ENCODE peak calls at places on chromosomes 3 and 15, in nine cellular contexts. One of them, this sample, is unnamed.

GRCh38 chr15:82397817-82398216 is 31.8 kb upstream of the GOLGA6L9 start:
- DNase-seq in stimulated activated CD8-positive, alpha-beta memory T cell treated with anti-CD3 and anti-CD28 coated beads, Interleukin-15, amount 100 ng/mL, for 24 hours: no peak
- DNase-seq in RWPE2: no peak
- DNase-seq in mesothelial cell of epicardium: no peak
- DNase-seq in glutamatergic neuron: no peak
- DNase-seq in Right ventricle myocardium superior: no peak
- DNase-seq in foreskin fibroblast: no peak
- DNase-seq in stimulated activated CD4-positive, alpha-beta T cell treated with anti-CD3 and anti-CD28 coated beads, Interleukin-4, amount 100 ng/mL, for 1 hour: no peak
- DNase-seq in KG1: no peak
- DNase-seq in this sample: no peak

GRCh38 chr15:63210151-63211051 is 21.0 kb downstream of the RAB8B start:
- DNase-seq in stimulated activated CD8-positive, alpha-beta memory T cell treated with anti-CD3 and anti-CD28 coated beads, Interleukin-15, amount 100 ng/mL, for 24 hours: no peak
- DNase-seq in RWPE2: no peak
- DNase-seq in mesothelial cell of epicardium: no peak
- DNase-seq in glutamatergic neuron: no peak
- DNase-seq in Right ventricle myocardium superior: no peak
- DNase-seq in foreskin fibroblast: peak; percentile 31
- DNase-seq in stimulated activated CD4-positive, alpha-beta T cell treated with anti-CD3 and anti-CD28 coated beads, Interleukin-4, amount 100 ng/mL, for 1 hour: no peak
- DNase-seq in KG1: no peak
- DNase-seq in this sample: no peak

GRCh38 chr15:45197512-45197911 is 9.7 kb upstream of the SHF start:
- DNase-seq in stimulated activated CD8-positive, alpha-beta memory T cell treated with anti-CD3 and anti-CD28 coated beads, Interleukin-15, amount 100 ng/mL, for 24 hours: no peak
- DNase-seq in RWPE2: no peak
- DNase-seq in mesothelial cell of epicardium: no peak
- DNase-seq in glutamatergic neuron: no peak
- DNase-seq in Right ventricle myocardium superior: no peak
- DNase-seq in foreskin fibroblast: no peak
- DNase-seq in stimulated activated CD4-positive, alpha-beta T cell treated with anti-CD3 and anti-CD28 coated beads, Interleukin-4, amount 100 ng/mL, for 1 hour: no peak
- DNase-seq in KG1: no peak
- DNase-seq in this sample: no peak

GRCh38 chr3:23739536-23739935 is 66.2 kb upstream of the UBE2E1 start:
- DNase-seq in stimulated activated CD8-positive, alpha-beta memory T cell treated with anti-CD3 and anti-CD28 coated beads, Interleukin-15, amount 100 ng/mL, for 24 hours: no peak
- DNase-seq in RWPE2: no peak
- DNase-seq in mesothelial cell of epicardium: no peak
- DNase-seq in glutamatergic neuron: no peak
- DNase-seq in Right ventricle myocardium superior: no peak
- DNase-seq in foreskin fibroblast: peak; percentile 77
- DNase-seq in stimulated activated CD4-positive, alpha-beta T cell treated with anti-CD3 and anti-CD28 coated beads, Interleukin-4, amount 100 ng/mL, for 1 hour: no peak
- DNase-seq in KG1: no peak
- DNase-seq in this sample: no peak

GRCh38 chr15:48191574-48192225 is at the start of gene CTXN2:
- DNase-seq in stimulated activated CD8-positive, alpha-beta memory T cell treated with anti-CD3 and anti-CD28 coated beads, Interleukin-15, amount 100 ng/mL, for 24 hours: no peak
- DNase-seq in RWPE2: no peak
- DNase-seq in mesothelial cell of epicardium: no peak
- DNase-seq in glutamatergic neuron: peak; percentile 28
- DNase-seq in Right ventricle myocardium superior: no peak
- DNase-seq in foreskin fibroblast: peak; percentile 3
- DNase-seq in stimulated activated CD4-positive, alpha-beta T cell treated with anti-CD3 and anti-CD28 coated beads, Interleukin-4, amount 100 ng/mL, for 1 hour: no peak
- DNase-seq in KG1: no peak
- DNase-seq in this sample: no peak

GRCh38 chr15:73240864-73241499 is 127.8 kb downstream of the HCN4 start:
- DNase-seq in stimulated activated CD8-positive, alpha-beta memory T cell treated with anti-CD3 and anti-CD28 coated beads, Interleukin-15, amount 100 ng/mL, for 24 hours: peak; percentile 44
- DNase-seq in RWPE2: no peak
- DNase-seq in mesothelial cell of epicardium: peak; percentile 79
- DNase-seq in glutamatergic neuron: peak; percentile 80
- DNase-seq in Right ventricle myocardium superior: no peak
- DNase-seq in foreskin fibroblast: peak; percentile 78
- DNase-seq in stimulated activated CD4-positive, alpha-beta T cell treated with anti-CD3 and anti-CD28 coated beads, Interleukin-4, amount 100 ng/mL, for 1 hour: peak; percentile 69
- DNase-seq in KG1: peak; percentile 28
- DNase-seq in this sample: peak; percentile 35

GRCh38 chr3:98691897-98692296 is 71.2 kb upstream of the ST3GAL6 start:
- DNase-seq in stimulated activated CD8-positive, alpha-beta memory T cell treated with anti-CD3 and anti-CD28 coated beads, Interleukin-15, amount 100 ng/mL, for 24 hours: no peak
- DNase-seq in RWPE2: no peak
- DNase-seq in mesothelial cell of epicardium: no peak
- DNase-seq in glutamatergic neuron: no peak
- DNase-seq in Right ventricle myocardium superior: no peak
- DNase-seq in foreskin fibroblast: no peak
- DNase-seq in stimulated activated CD4-positive, alpha-beta T cell treated with anti-CD3 and anti-CD28 coated beads, Interleukin-4, amount 100 ng/mL, for 1 hour: no peak
- DNase-seq in KG1: no peak
- DNase-seq in this sample: no peak

GRCh38 chr3:188001052-188001567 is 152.8 kb upstream of the LPP start:
- DNase-seq in stimulated activated CD8-positive, alpha-beta memory T cell treated with anti-CD3 and anti-CD28 coated beads, Interleukin-15, amount 100 ng/mL, for 24 hours: no peak
- DNase-seq in RWPE2: no peak
- DNase-seq in mesothelial cell of epicardium: no peak
- DNase-seq in glutamatergic neuron: no peak
- DNase-seq in Right ventricle myocardium superior: no peak
- DNase-seq in foreskin fibroblast: no peak
- DNase-seq in stimulated activated CD4-positive, alpha-beta T cell treated with anti-CD3 and anti-CD28 coated beads, Interleukin-4, amount 100 ng/mL, for 1 hour: no peak
- DNase-seq in KG1: no peak
- DNase-seq in this sample: no peak

GRCh38 chr3:187186801-187187421 is 10.4 kb upstream of the RTP1 start:
- DNase-seq in stimulated activated CD8-positive, alpha-beta memory T cell treated with anti-CD3 and anti-CD28 coated beads, Interleukin-15, amount 100 ng/mL, for 24 hours: no peak
- DNase-seq in RWPE2: no peak
- DNase-seq in mesothelial cell of epicardium: no peak
- DNase-seq in glutamatergic neuron: no peak
- DNase-seq in Right ventricle myocardium superior: peak; percentile 62
- DNase-seq in foreskin fibroblast: peak; percentile 82
- DNase-seq in stimulated activated CD4-positive, alpha-beta T cell treated with anti-CD3 and anti-CD28 coated beads, Interleukin-4, amount 100 ng/mL, for 1 hour: no peak
- DNase-seq in KG1: no peak
- DNase-seq in this sample: no peak

GRCh38 chr3:46490338-46491084 is 7.3 kb upstream of the RTP3 start:
- DNase-seq in stimulated activated CD8-positive, alpha-beta memory T cell treated with anti-CD3 and anti-CD28 coated beads, Interleukin-15, amount 100 ng/mL, for 24 hours: no peak
- DNase-seq in RWPE2: no peak
- DNase-seq in mesothelial cell of epicardium: no peak
- DNase-seq in glutamatergic neuron: no peak
- DNase-seq in Right ventricle myocardium superior: no peak
- DNase-seq in foreskin fibroblast: peak; percentile 57
- DNase-seq in stimulated activated CD4-positive, alpha-beta T cell treated with anti-CD3 and anti-CD28 coated beads, Interleukin-4, amount 100 ng/mL, for 1 hour: no peak
- DNase-seq in KG1: no peak
- DNase-seq in this sample: no peak

GRCh38 chr3:50299929-50300680 is 900 bp upstream of the HYAL3 start:
- DNase-seq in stimulated activated CD8-positive, alpha-beta memory T cell treated with anti-CD3 and anti-CD28 coated beads, Interleukin-15, amount 100 ng/mL, for 24 hours: no peak
- DNase-seq in RWPE2: no peak
- DNase-seq in mesothelial cell of epicardium: no peak
- DNase-seq in glutamatergic neuron: no peak
- DNase-seq in Right ventricle myocardium superior: no peak
- DNase-seq in foreskin fibroblast: peak; percentile 61
- DNase-seq in stimulated activated CD4-positive, alpha-beta T cell treated with anti-CD3 and anti-CD28 coated beads, Interleukin-4, amount 100 ng/mL, for 1 hour: no peak
- DNase-seq in KG1: no peak
- DNase-seq in this sample: no peak

GRCh38 chr15:45640610-45641009 is 5.8 kb downstream of the SQOR start:
- DNase-seq in stimulated activated CD8-positive, alpha-beta memory T cell treated with anti-CD3 and anti-CD28 coated beads, Interleukin-15, amount 100 ng/mL, for 24 hours: no peak
- DNase-seq in RWPE2: no peak
- DNase-seq in mesothelial cell of epicardium: no peak
- DNase-seq in glutamatergic neuron: no peak
- DNase-seq in Right ventricle myocardium superior: no peak
- DNase-seq in foreskin fibroblast: peak; percentile 91
- DNase-seq in stimulated activated CD4-positive, alpha-beta T cell treated with anti-CD3 and anti-CD28 coated beads, Interleukin-4, amount 100 ng/mL, for 1 hour: no peak
- DNase-seq in KG1: no peak
- DNase-seq in this sample: no peak

GRCh38 chr15:79629687-79630086 is 197.6 kb downstream of the MINAR1 start:
- DNase-seq in stimulated activated CD8-positive, alpha-beta memory T cell treated with anti-CD3 and anti-CD28 coated beads, Interleukin-15, amount 100 ng/mL, for 24 hours: no peak
- DNase-seq in RWPE2: no peak
- DNase-seq in mesothelial cell of epicardium: no peak
- DNase-seq in glutamatergic neuron: no peak
- DNase-seq in Right ventricle myocardium superior: no peak
- DNase-seq in foreskin fibroblast: peak; percentile 81
- DNase-seq in stimulated activated CD4-positive, alpha-beta T cell treated with anti-CD3 and anti-CD28 coated beads, Interleukin-4, amount 100 ng/mL, for 1 hour: no peak
- DNase-seq in KG1: no peak
- DNase-seq in this sample: no peak

GRCh38 chr15:39131605-39132004 is 449.3 kb upstream of the THBS1 start:
- DNase-seq in stimulated activated CD8-positive, alpha-beta memory T cell treated with anti-CD3 and anti-CD28 coated beads, Interleukin-15, amount 100 ng/mL, for 24 hours: no peak
- DNase-seq in RWPE2: no peak
- DNase-seq in mesothelial cell of epicardium: no peak
- DNase-seq in glutamatergic neuron: no peak
- DNase-seq in Right ventricle myocardium superior: no peak
- DNase-seq in foreskin fibroblast: peak; percentile 41
- DNase-seq in stimulated activated CD4-positive, alpha-beta T cell treated with anti-CD3 and anti-CD28 coated beads, Interleukin-4, amount 100 ng/mL, for 1 hour: no peak
- DNase-seq in KG1: no peak
- DNase-seq in this sample: no peak

GRCh38 chr3:49903451-49904424 is at the start of gene MST1R:
- DNase-seq in stimulated activated CD8-positive, alpha-beta memory T cell treated with anti-CD3 and anti-CD28 coated beads, Interleukin-15, amount 100 ng/mL, for 24 hours: peak; percentile 55
- DNase-seq in RWPE2: peak; percentile 98
- DNase-seq in mesothelial cell of epicardium: peak; percentile 77
- DNase-seq in glutamatergic neuron: peak; percentile 83
- DNase-seq in Right ventricle myocardium superior: peak; percentile 87
- DNase-seq in foreskin fibroblast: peak; percentile 59
- DNase-seq in stimulated activated CD4-positive, alpha-beta T cell treated with anti-CD3 and anti-CD28 coated beads, Interleukin-4, amount 100 ng/mL, for 1 hour: peak; percentile 83
- DNase-seq in KG1: no peak
- DNase-seq in this sample: no peak

GRCh38 chr15:73601449-73602425 is 31.5 kb downstream of the NPTN start:
- DNase-seq in stimulated activated CD8-positive, alpha-beta memory T cell treated with anti-CD3 and anti-CD28 coated beads, Interleukin-15, amount 100 ng/mL, for 24 hours: no peak
- DNase-seq in RWPE2: no peak
- DNase-seq in mesothelial cell of epicardium: no peak
- DNase-seq in glutamatergic neuron: peak; percentile 62
- DNase-seq in Right ventricle myocardium superior: no peak
- DNase-seq in foreskin fibroblast: peak; percentile 77
- DNase-seq in stimulated activated CD4-positive, alpha-beta T cell treated with anti-CD3 and anti-CD28 coated beads, Interleukin-4, amount 100 ng/mL, for 1 hour: no peak
- DNase-seq in KG1: no peak
- DNase-seq in this sample: no peak

GRCh38 chr15:79815468-79815867 is 81.3 kb downstream of the MTHFS start:
- DNase-seq in stimulated activated CD8-positive, alpha-beta memory T cell treated with anti-CD3 and anti-CD28 coated beads, Interleukin-15, amount 100 ng/mL, for 24 hours: no peak
- DNase-seq in RWPE2: no peak
- DNase-seq in mesothelial cell of epicardium: no peak
- DNase-seq in glutamatergic neuron: peak; percentile 30
- DNase-seq in Right ventricle myocardium superior: peak; percentile 52
- DNase-seq in foreskin fibroblast: no peak
- DNase-seq in stimulated activated CD4-positive, alpha-beta T cell treated with anti-CD3 and anti-CD28 coated beads, Interleukin-4, amount 100 ng/mL, for 1 hour: no peak
- DNase-seq in KG1: no peak
- DNase-seq in this sample: no peak

GRCh38 chr3:33732394-33732793 is 14.3 kb upstream of the CLASP2 start:
- DNase-seq in stimulated activated CD8-positive, alpha-beta memory T cell treated with anti-CD3 and anti-CD28 coated beads, Interleukin-15, amount 100 ng/mL, for 24 hours: no peak
- DNase-seq in RWPE2: no peak
- DNase-seq in mesothelial cell of epicardium: no peak
- DNase-seq in glutamatergic neuron: no peak
- DNase-seq in Right ventricle myocardium superior: no peak
- DNase-seq in foreskin fibroblast: no peak
- DNase-seq in stimulated activated CD4-positive, alpha-beta T cell treated with anti-CD3 and anti-CD28 coated beads, Interleukin-4, amount 100 ng/mL, for 1 hour: no peak
- DNase-seq in KG1: no peak
- DNase-seq in this sample: no peak

GRCh38 chr15:75063338-75063737 is 39.9 kb downstream of the PPCDC start:
- DNase-seq in stimulated activated CD8-positive, alpha-beta memory T cell treated with anti-CD3 and anti-CD28 coated beads, Interleukin-15, amount 100 ng/mL, for 24 hours: no peak
- DNase-seq in RWPE2: no peak
- DNase-seq in mesothelial cell of epicardium: no peak
- DNase-seq in glutamatergic neuron: no peak
- DNase-seq in Right ventricle myocardium superior: no peak
- DNase-seq in foreskin fibroblast: peak; percentile 78
- DNase-seq in stimulated activated CD4-positive, alpha-beta T cell treated with anti-CD3 and anti-CD28 coated beads, Interleukin-4, amount 100 ng/mL, for 1 hour: no peak
- DNase-seq in KG1: no peak
- DNase-seq in this sample: no peak

GRCh38 chr15:75542386-75542797 is 36.7 kb downstream of the PTPN9 start:
- DNase-seq in stimulated activated CD8-positive, alpha-beta memory T cell treated with anti-CD3 and anti-CD28 coated beads, Interleukin-15, amount 100 ng/mL, for 24 hours: no peak
- DNase-seq in RWPE2: no peak
- DNase-seq in mesothelial cell of epicardium: no peak
- DNase-seq in glutamatergic neuron: no peak
- DNase-seq in Right ventricle myocardium superior: no peak
- DNase-seq in foreskin fibroblast: no peak
- DNase-seq in stimulated activated CD4-positive, alpha-beta T cell treated with anti-CD3 and anti-CD28 coated beads, Interleukin-4, amount 100 ng/mL, for 1 hour: no peak
- DNase-seq in KG1: no peak
- DNase-seq in this sample: no peak

GRCh38 chr3:58384381-58385090 is 49.1 kb downstream of the PDHB start:
- DNase-seq in stimulated activated CD8-positive, alpha-beta memory T cell treated with anti-CD3 and anti-CD28 coated beads, Interleukin-15, amount 100 ng/mL, for 24 hours: no peak
- DNase-seq in RWPE2: no peak
- DNase-seq in mesothelial cell of epicardium: no peak
- DNase-seq in glutamatergic neuron: no peak
- DNase-seq in Right ventricle myocardium superior: no peak
- DNase-seq in foreskin fibroblast: no peak
- DNase-seq in stimulated activated CD4-positive, alpha-beta T cell treated with anti-CD3 and anti-CD28 coated beads, Interleukin-4, amount 100 ng/mL, for 1 hour: no peak
- DNase-seq in KG1: no peak
- DNase-seq in this sample: no peak

GRCh38 chr15:99474041-99474906 is 91.5 kb upstream of the MEF2A start:
- DNase-seq in stimulated activated CD8-positive, alpha-beta memory T cell treated with anti-CD3 and anti-CD28 coated beads, Interleukin-15, amount 100 ng/mL, for 24 hours: no peak
- DNase-seq in RWPE2: no peak
- DNase-seq in mesothelial cell of epicardium: no peak
- DNase-seq in glutamatergic neuron: peak; percentile 51
- DNase-seq in Right ventricle myocardium superior: peak; percentile 80
- DNase-seq in foreskin fibroblast: no peak
- DNase-seq in stimulated activated CD4-positive, alpha-beta T cell treated with anti-CD3 and anti-CD28 coated beads, Interleukin-4, amount 100 ng/mL, for 1 hour: no peak
- DNase-seq in KG1: no peak
- DNase-seq in this sample: no peak

GRCh38 chr3:31096661-31097060 is 202.2 kb upstream of the GADL1 start:
- DNase-seq in stimulated activated CD8-positive, alpha-beta memory T cell treated with anti-CD3 and anti-CD28 coated beads, Interleukin-15, amount 100 ng/mL, for 24 hours: no peak
- DNase-seq in RWPE2: no peak
- DNase-seq in mesothelial cell of epicardium: no peak
- DNase-seq in glutamatergic neuron: no peak
- DNase-seq in Right ventricle myocardium superior: no peak
- DNase-seq in foreskin fibroblast: no peak
- DNase-seq in stimulated activated CD4-positive, alpha-beta T cell treated with anti-CD3 and anti-CD28 coated beads, Interleukin-4, amount 100 ng/mL, for 1 hour: no peak
- DNase-seq in KG1: no peak
- DNase-seq in this sample: no peak

GRCh38 chr3:54777141-54777540 is 150.7 kb downstream of the LRTM1 start:
- DNase-seq in stimulated activated CD8-positive, alpha-beta memory T cell treated with anti-CD3 and anti-CD28 coated beads, Interleukin-15, amount 100 ng/mL, for 24 hours: no peak
- DNase-seq in RWPE2: no peak
- DNase-seq in mesothelial cell of epicardium: no peak
- DNase-seq in glutamatergic neuron: no peak
- DNase-seq in Right ventricle myocardium superior: no peak
- DNase-seq in foreskin fibroblast: no peak
- DNase-seq in stimulated activated CD4-positive, alpha-beta T cell treated with anti-CD3 and anti-CD28 coated beads, Interleukin-4, amount 100 ng/mL, for 1 hour: no peak
- DNase-seq in KG1: no peak
- DNase-seq in this sample: no peak

GRCh38 chr3:170572665-170573253 is 13.1 kb downstream of the SLC7A14 start:
- DNase-seq in stimulated activated CD8-positive, alpha-beta memory T cell treated with anti-CD3 and anti-CD28 coated beads, Interleukin-15, amount 100 ng/mL, for 24 hours: no peak
- DNase-seq in RWPE2: no peak
- DNase-seq in mesothelial cell of epicardium: no peak
- DNase-seq in glutamatergic neuron: no peak
- DNase-seq in Right ventricle myocardium superior: no peak
- DNase-seq in foreskin fibroblast: peak; percentile 85
- DNase-seq in stimulated activated CD4-positive, alpha-beta T cell treated with anti-CD3 and anti-CD28 coated beads, Interleukin-4, amount 100 ng/mL, for 1 hour: no peak
- DNase-seq in KG1: no peak
- DNase-seq in this sample: no peak

GRCh38 chr3:111069974-111070751 is 1.5 kb upstream of the NECTIN3 start:
- DNase-seq in stimulated activated CD8-positive, alpha-beta memory T cell treated with anti-CD3 and anti-CD28 coated beads, Interleukin-15, amount 100 ng/mL, for 24 hours: no peak
- DNase-seq in RWPE2: no peak
- DNase-seq in mesothelial cell of epicardium: no peak
- DNase-seq in glutamatergic neuron: peak; percentile 36
- DNase-seq in Right ventricle myocardium superior: no peak
- DNase-seq in foreskin fibroblast: peak; percentile 51
- DNase-seq in stimulated activated CD4-positive, alpha-beta T cell treated with anti-CD3 and anti-CD28 coated beads, Interleukin-4, amount 100 ng/mL, for 1 hour: no peak
- DNase-seq in KG1: no peak
- DNase-seq in this sample: no peak

GRCh38 chr3:40930772-40931171 is 268.5 kb upstream of the CTNNB1 start:
- DNase-seq in stimulated activated CD8-positive, alpha-beta memory T cell treated with anti-CD3 and anti-CD28 coated beads, Interleukin-15, amount 100 ng/mL, for 24 hours: no peak
- DNase-seq in RWPE2: no peak
- DNase-seq in mesothelial cell of epicardium: no peak
- DNase-seq in glutamatergic neuron: no peak
- DNase-seq in Right ventricle myocardium superior: no peak
- DNase-seq in foreskin fibroblast: no peak
- DNase-seq in stimulated activated CD4-positive, alpha-beta T cell treated with anti-CD3 and anti-CD28 coated beads, Interleukin-4, amount 100 ng/mL, for 1 hour: no peak
- DNase-seq in KG1: no peak
- DNase-seq in this sample: no peak

GRCh38 chr15:52392008-52392687 is 96.5 kb upstream of the MYO5C start:
- DNase-seq in stimulated activated CD8-positive, alpha-beta memory T cell treated with anti-CD3 and anti-CD28 coated beads, Interleukin-15, amount 100 ng/mL, for 24 hours: no peak
- DNase-seq in RWPE2: no peak
- DNase-seq in mesothelial cell of epicardium: no peak
- DNase-seq in glutamatergic neuron: no peak
- DNase-seq in Right ventricle myocardium superior: no peak
- DNase-seq in foreskin fibroblast: peak; percentile 81
- DNase-seq in stimulated activated CD4-positive, alpha-beta T cell treated with anti-CD3 and anti-CD28 coated beads, Interleukin-4, amount 100 ng/mL, for 1 hour: no peak
- DNase-seq in KG1: no peak
- DNase-seq in this sample: no peak

GRCh38 chr15:75152382-75153079 is 49.2 kb upstream of the C15orf39 start:
- DNase-seq in stimulated activated CD8-positive, alpha-beta memory T cell treated with anti-CD3 and anti-CD28 coated beads, Interleukin-15, amount 100 ng/mL, for 24 hours: no peak
- DNase-seq in RWPE2: no peak
- DNase-seq in mesothelial cell of epicardium: no peak
- DNase-seq in glutamatergic neuron: no peak
- DNase-seq in Right ventricle myocardium superior: no peak
- DNase-seq in foreskin fibroblast: no peak
- DNase-seq in stimulated activated CD4-positive, alpha-beta T cell treated with anti-CD3 and anti-CD28 coated beads, Interleukin-4, amount 100 ng/mL, for 1 hour: no peak
- DNase-seq in KG1: no peak
- DNase-seq in this sample: no peak

GRCh38 chr15:73387507-73388255 is 18.9 kb upstream of the HCN4 start:
- DNase-seq in stimulated activated CD8-positive, alpha-beta memory T cell treated with anti-CD3 and anti-CD28 coated beads, Interleukin-15, amount 100 ng/mL, for 24 hours: no peak
- DNase-seq in RWPE2: no peak
- DNase-seq in mesothelial cell of epicardium: no peak
- DNase-seq in glutamatergic neuron: no peak
- DNase-seq in Right ventricle myocardium superior: no peak
- DNase-seq in foreskin fibroblast: peak; percentile 60
- DNase-seq in stimulated activated CD4-positive, alpha-beta T cell treated with anti-CD3 and anti-CD28 coated beads, Interleukin-4, amount 100 ng/mL, for 1 hour: no peak
- DNase-seq in KG1: no peak
- DNase-seq in this sample: no peak

GRCh38 chr15:88650556-88650955 is 11.7 kb downstream of the ISG20 start:
- DNase-seq in stimulated activated CD8-positive, alpha-beta memory T cell treated with anti-CD3 and anti-CD28 coated beads, Interleukin-15, amount 100 ng/mL, for 24 hours: no peak
- DNase-seq in RWPE2: peak; percentile 48
- DNase-seq in mesothelial cell of epicardium: peak; percentile 10
- DNase-seq in glutamatergic neuron: no peak
- DNase-seq in Right ventricle myocardium superior: no peak
- DNase-seq in foreskin fibroblast: no peak
- DNase-seq in stimulated activated CD4-positive, alpha-beta T cell treated with anti-CD3 and anti-CD28 coated beads, Interleukin-4, amount 100 ng/mL, for 1 hour: no peak
- DNase-seq in KG1: no peak
- DNase-seq in this sample: no peak

This sample was measured in NCI-H1105.